ENCODE peak calls at places on chromosomes 16 and 17, in four cellular contexts. A is kidney glomerular epithelial cell, B is adrenal gland, O is esophagus squamous epithelium. F is an unnamed sample.

GRCh38 chr17:32862940-32863339 is 14.0 kb downstream of the MYO1D start:
- DNase-seq in A (no peak), B (no peak), O (no peak), F (no peak)

GRCh38 chr16:11196286-11196828 is 59.6 kb downstream of the SOCS1 start:
- DNase-seq in A (no peak), B (no peak), O (no peak), F (no peak)

GRCh38 chr16:24685539-24686432 is 43.7 kb upstream of the TNRC6A start:
- DNase-seq in A (peak), B (peak), O (no peak), F (peak)

GRCh38 chr17:79923974-79924638 is 84.9 kb upstream of the CBX4 start:
- DNase-seq in A (no peak), B (no peak), O (no peak), F (no peak)

GRCh38 chr17:79374087-79374486 is 236.8 kb downstream of the RBFOX3 start:
- DNase-seq in A (no peak), B (no peak), O (no peak), F (no peak)

GRCh38 chr16:74568961-74569631 is 37.8 kb downstream of the GLG1 start:
- DNase-seq in A (no peak), B (no peak), O (no peak), F (no peak)

GRCh38 chr17:51258756-51259573 is 884 bp downstream of the MBTD1 start:
- DNase-seq in A (no peak), B (peak), O (no peak), F (no peak)

GRCh38 chr16:72517154-72517553 is 345.2 kb upstream of the PMFBP1 start:
- DNase-seq in A (no peak), B (no peak), O (no peak), F (no peak)

GRCh38 chr17:14672830-14673229 is 371.9 kb downstream of the HS3ST3B1 start:
- DNase-seq in A (no peak), B (no peak), O (no peak), F (peak)

GRCh38 chr16:740764-741505 is at the start of gene CIAO3:
- DNase-seq in A (peak), B (peak), O (no peak), F (peak)

GRCh38 chr16:4936181-4936990 is 562 bp downstream of the PPL start:
- DNase-seq in A (no peak), B (no peak), O (no peak), F (peak)

GRCh38 chr17:16419074-16419928 is 3.9 kb downstream of the TRPV2 start:
- DNase-seq in A (peak), B (peak), O (no peak), F (no peak)

GRCh38 chr16:16154292-16154951 is 68.9 kb downstream of the ABCC6 start:
- DNase-seq in A (no peak), B (no peak), O (no peak), F (no peak)

GRCh38 chr17:9842057-9842758 is 16.5 kb downstream of the GLP2R start:
- DNase-seq in A (no peak), B (peak), O (no peak), F (no peak)

GRCh38 chr16:25063865-25064264 is 47.7 kb upstream of the LCMT1 start:
- DNase-seq in A (no peak), B (peak), O (no peak), F (no peak)

GRCh38 chr16:8623634-8624033 is 2.1 kb downstream of the METTL22 start:
- DNase-seq in A (no peak), B (no peak), O (no peak), F (no peak)

GRCh38 chr16:3494574-3494973 is 715 bp downstream of the C16orf90 start:
- DNase-seq in A (no peak), B (no peak), O (no peak), F (peak)

GRCh38 chr17:51799240-51799639 is 359.3 kb downstream of the CA10 start:
- DNase-seq in A (no peak), B (no peak), O (no peak), F (no peak)

GRCh38 chr17:79202476-79202875 is 127.9 kb downstream of the ENGASE start:
- DNase-seq in A (no peak), B (no peak), O (no peak), F (no peak)

GRCh38 chr17:41894791-41895331 is 23.9 kb downstream of the ACLY start:
- DNase-seq in A (peak), B (no peak), O (no peak), F (no peak)